ENCODE peak calls at places on chromosome 6, in ten cellular contexts. X, B, L, O, I, F, V, E, R and Z are unnamed samples.

GRCh38 chr6:138198430-138199091 is 19.7 kb downstream of the PBOV1 start:
- DNase-seq in V (no peak), F (no peak), B (no peak), R (no peak), O (no peak), L (no peak), I (no peak), E (no peak), X (no peak), Z (no peak)

GRCh38 chr6:163998496-163998895 is 584.0 kb downstream of the QKI start:
- DNase-seq in O (no peak), L (no peak), X (no peak), I (peak), R (no peak), E (no peak), V (no peak), F (no peak), B (no peak), Z (no peak)

GRCh38 chr6:73631849-73632248 is 21.9 kb downstream of the SLC17A5 start:
- DNase-seq in I (peak), E (no peak), L (no peak), X (no peak), B (no peak), R (no peak), V (no peak), F (no peak), O (no peak), Z (no peak)

GRCh38 chr6:50850223-50850751 is 31.6 kb downstream of the TFAP2B start:
- DNase-seq in F (no peak), B (no peak), R (peak), X (no peak), V (no peak), E (peak), O (peak), L (peak), I (no peak), Z (no peak)

GRCh38 chr6:24549674-24550418 is 55.1 kb downstream of the ALDH5A1 start:
- DNase-seq in V (no peak), O (no peak), L (no peak), B (no peak), E (no peak), I (no peak), R (no peak), X (no peak), F (no peak), Z (no peak)

GRCh38 chr6:14880717-14881116 is 365.2 kb upstream of the JARID2 start:
- DNase-seq in L (peak), R (no peak), B (no peak), I (no peak), E (no peak), F (no peak), O (no peak), V (no peak), X (no peak), Z (no peak)

GRCh38 chr6:135540207-135540877 is 42.8 kb upstream of the AHI1 start:
- DNase-seq in E (no peak), I (no peak), F (no peak), O (no peak), V (no peak), B (no peak), R (no peak), X (no peak), L (peak), Z (no peak)

GRCh38 chr6:142118926-142119325 is 13.8 kb upstream of the GJE1 start:
- DNase-seq in X (no peak), I (peak), V (no peak), L (peak), E (no peak), B (no peak), R (no peak), O (no peak), F (no peak), Z (no peak)

GRCh38 chr6:1296542-1296941 is 15.4 kb upstream of the FOXQ1 start:
- DNase-seq in O (no peak), V (no peak), X (no peak), L (peak), B (no peak), E (no peak), R (no peak), F (no peak), I (peak), Z (no peak)

GRCh38 chr6:43172127-43173007 is 1.3 kb downstream of the SRF start:
- DNase-seq in E (peak), I (peak), L (peak), V (peak), B (no peak), R (peak), X (peak), O (peak), F (peak), Z (peak)

GRCh38 chr6:133778414-133778813 is 110.5 kb upstream of the TCF21 start:
- DNase-seq in O (no peak), I (peak), R (no peak), V (no peak), L (peak), X (no peak), F (no peak), E (no peak), B (peak), Z (no peak)

GRCh38 chr6:41059569-41059968 is 6.6 kb downstream of the APOBEC2 start:
- DNase-seq in V (no peak), B (peak), I (peak), F (no peak), R (no peak), L (peak), O (no peak), E (no peak), X (no peak), Z (peak)